ENCODE peak calls at places on chromosomes 11 and 22, in four cellular contexts. W is A549, C is upper lobe of right lung, Q is NCI-H345. E is an unnamed sample.

GRCh38 chr22:49213731-49214352 is 613.8 kb downstream of the BRD1 start:
- DNase-seq in W (no peak), C (peak), Q (no peak), E (no peak)

GRCh38 chr11:63277345-63277943 is 34.0 kb upstream of the SLC22A25 start:
- DNase-seq in W (peak), C (no peak), Q (no peak), E (no peak)

GRCh38 chr22:20087319-20088262 is 7.5 kb downstream of the DGCR8 start:
- DNase-seq in W (no peak), C (no peak), Q (no peak), E (no peak)

GRCh38 chr22:50469377-50470305 is 5.2 kb downstream of the SBF1 start:
- DNase-seq in W (no peak), C (peak), Q (peak), E (no peak)

GRCh38 chr11:13551834-13552233 is 56.0 kb upstream of the PTH start:
- DNase-seq in W (no peak), C (no peak), Q (no peak), E (no peak)

GRCh38 chr11:31340903-31341572 is 28.5 kb downstream of the DCDC1 start:
- DNase-seq in W (peak), C (no peak), Q (no peak), E (peak)

GRCh38 chr11:107457205-107457557 is 444 bp downstream of the CWF19L2 start:
- DNase-seq in W (no peak), C (no peak), Q (no peak), E (no peak)

GRCh38 chr22:38881464-38881871 is 9.5 kb upstream of the CBX6 start:
- DNase-seq in W (no peak), C (no peak), Q (no peak), E (no peak)

GRCh38 chr22:38262051-38262795 is 10.6 kb downstream of the TMEM184B start:
- DNase-seq in W (no peak), C (peak), Q (no peak), E (peak)

GRCh38 chr11:15967166-15967565 is 389.2 kb downstream of the SOX6 start:
- DNase-seq in W (peak), C (no peak), Q (peak), E (no peak)

GRCh38 chr11:44978961-44979331 is 28.3 kb upstream of the TP53I11 start:
- DNase-seq in W (peak), C (no peak), Q (peak), E (no peak)

GRCh38 chr11:62146476-62147200 is 22.8 kb downstream of the INCENP start:
- DNase-seq in W (no peak), C (peak), Q (no peak), E (no peak)

GRCh38 chr11:96259053-96259837 is 83.8 kb downstream of the MAML2 start:
- DNase-seq in W (peak), C (no peak), Q (no peak), E (no peak)

GRCh38 chr11:73242291-73243092 is 24.4 kb downstream of the P2RY2 start:
- DNase-seq in W (peak), C (peak), Q (peak), E (peak)

GRCh38 chr22:41929158-41929896 is 2.7 kb upstream of the TNFRSF13C start:
- DNase-seq in W (no peak), C (no peak), Q (peak), E (peak)

GRCh38 chr11:125401746-125402145 is 94.3 kb downstream of the FEZ1 start:
- DNase-seq in W (no peak), C (no peak), Q (no peak), E (no peak)

GRCh38 chr11:116691779-116692178 is 81.0 kb downstream of the BUD13 start:
- DNase-seq in W (no peak), C (no peak), Q (peak), E (peak)

GRCh38 chr11:28657378-28658030 is 549.3 kb downstream of the METTL15 start:
- DNase-seq in W (no peak), C (no peak), Q (no peak), E (no peak)

GRCh38 chr11:73334244-73335203 is 26.4 kb downstream of the ARHGEF17 start:
- DNase-seq in W (peak), C (no peak), Q (no peak), E (peak)

GRCh38 chr22:23306438-23306921 is 126.2 kb downstream of the BCR start:
- DNase-seq in W (no peak), C (peak), Q (no peak), E (no peak)

GRCh38 chr11:117605331-117605730 is 191.7 kb downstream of the DSCAML1 start:
- DNase-seq in W (no peak), C (no peak), Q (no peak), E (no peak)

GRCh38 chr11:62895501-62895900 is 14.8 kb downstream of the SLC3A2 start:
- DNase-seq in W (no peak), C (no peak), Q (no peak), E (no peak)

GRCh38 chr22:20591660-20592310 is 84.4 kb downstream of the MED15 start:
- DNase-seq in W (no peak), C (peak), Q (peak), E (no peak)

GRCh38 chr11:73154178-73154577 is 12.1 kb upstream of the FCHSD2 start:
- DNase-seq in W (no peak), C (no peak), Q (no peak), E (no peak)

GRCh38 chr11:95520765-95521542 is 268.6 kb downstream of the FAM76B start:
- DNase-seq in W (peak), C (no peak), Q (peak), E (no peak)

GRCh38 chr11:124837491-124837856 is 27.8 kb upstream of the ROBO3 start:
- DNase-seq in W (peak), C (no peak), Q (peak), E (peak)

GRCh38 chr11:118232659-118233058 is 7.8 kb upstream of the JAML start:
- DNase-seq in W (no peak), C (no peak), Q (no peak), E (no peak)

GRCh38 chr11:35427158-35427557 is 7.8 kb upstream of the SLC1A2 start:
- DNase-seq in W (no peak), C (no peak), Q (peak), E (no peak)

GRCh38 chr11:27331984-27332383 is 31.0 kb downstream of the CCDC34 start:
- DNase-seq in W (no peak), C (no peak), Q (no peak), E (no peak)

GRCh38 chr11:71384561-71384960 is 63.6 kb downstream of the DHCR7 start:
- DNase-seq in W (no peak), C (no peak), Q (peak), E (no peak)

GRCh38 chr22:23537421-23537820 is 42.7 kb downstream of the IGLL1 start:
- DNase-seq in W (no peak), C (peak), Q (no peak), E (no peak)